ENCODE peak calls at places on chromosome 6, in eight cellular contexts. Q is lower lobe of right lung, H is stomach, K is right atrium auricular region, R is adrenal gland, A is fibroblast of lung, V is OCI-LY7, C is tibial artery. O is an unnamed sample. For H3K9me3, the result is how much of the 10 kb centered on the place peaks cover.

GRCh38 chr6:33843086-33843695 is 39.4 kb upstream of the MLN start:
- DNase-seq in Q (no peak), H (no peak), K (no peak), R (no peak), A (peak), V (no peak), C (no peak), O (no peak)

GRCh38 chr6:88566746-88567534 is 396.5 kb downstream of the RNGTT start:
- DNase-seq in Q (no peak), H (no peak), K (no peak), R (no peak), A (no peak), V (peak), C (no peak), O (no peak)

GRCh38 chr6:2794171-2794730 is 29.1 kb downstream of the WRNIP1 start:
- DNase-seq in Q (no peak), H (no peak), K (no peak), R (no peak), A (peak), V (no peak), C (no peak), O (no peak)

GRCh38 chr6:75257661-75258060 is 14.1 kb upstream of the COX7A2 start:
- DNase-seq in Q (no peak), H (no peak), K (no peak), R (no peak), A (no peak), V (no peak), C (no peak), O (no peak)

GRCh38 chr6:110323004-110323657 is 35.0 kb downstream of the METTL24 start:
- DNase-seq in Q (no peak), H (no peak), K (no peak), R (no peak), A (no peak), V (no peak), C (no peak), O (no peak)

GRCh38 chr6:91713911-91714310 is 1127.0 kb upstream of the MAP3K7 start:
- DNase-seq in Q (no peak), H (no peak), K (no peak), R (no peak), A (peak), V (no peak), C (no peak), O (no peak)

GRCh38 chr6:140494321-140495085 is 1120.1 kb upstream of the CITED2 start:
- DNase-seq in Q (no peak), H (no peak), K (no peak), R (no peak), A (peak), V (no peak), C (no peak), O (no peak)

GRCh38 chr6:6588064-6588923 is at the start of gene LY86:
- DNase-seq in Q (no peak), H (no peak), K (no peak), R (no peak), A (no peak), V (peak), C (no peak), O (no peak)

GRCh38 chr6:35058041-35058675 is 83.0 kb downstream of the TCP11 start:
- DNase-seq in Q (no peak), H (no peak), K (no peak), R (no peak), A (peak), V (no peak), C (no peak), O (no peak)

GRCh38 chr6:4169028-4169789 is 33.8 kb upstream of the ECI2 start:
- DNase-seq in Q (no peak), H (no peak), K (no peak), R (no peak), A (peak), V (no peak), C (no peak), O (no peak)

GRCh38 chr6:88899569-88900316 is 63.7 kb downstream of the RNGTT start:
- DNase-seq in Q (no peak), H (no peak), K (no peak), R (no peak), A (no peak), V (peak), C (no peak), O (no peak)

GRCh38 chr6:25006565-25007001 is 70.8 kb upstream of the RIPOR2 start:
- DNase-seq in Q (peak), H (peak), K (peak), R (peak), A (peak), V (peak), C (peak), O (no peak)

GRCh38 chr6:163415176-163415619 is 680 bp downstream of the QKI start:
- DNase-seq in Q (peak), H (no peak), K (no peak), R (no peak), A (no peak), V (peak), C (no peak), O (no peak)

GRCh38 chr6:104969785-104970581 is 13.1 kb downstream of the LIN28B start:
- DNase-seq in Q (no peak), H (no peak), K (no peak), R (no peak), A (no peak), V (no peak), C (no peak), O (no peak)

GRCh38 chr6:152595507-152595906 is 41.7 kb downstream of the SYNE1 start:
- DNase-seq in Q (no peak), H (no peak), K (no peak), R (no peak), A (no peak), V (peak), C (no peak), O (no peak)

GRCh38 chr6:39617023-39617422 is 108.2 kb downstream of the KIF6 start:
- DNase-seq in Q (no peak), H (no peak), K (no peak), R (no peak), A (peak), V (no peak), C (no peak), O (no peak)

GRCh38 chr6:161301338-161301737 is 27.5 kb upstream of the AGPAT4 start:
- DNase-seq in Q (no peak), H (no peak), K (peak), R (no peak), A (peak), V (no peak), C (peak), O (no peak)

GRCh38 chr6:88910922-88911778 is 52.3 kb downstream of the RNGTT start:
- DNase-seq in Q (no peak), H (no peak), K (no peak), R (no peak), A (peak), V (no peak), C (no peak), O (no peak)

GRCh38 chr6:115467726-115468125 is 593.0 kb downstream of the FRK start:
- DNase-seq in Q (no peak), H (no peak), K (no peak), R (no peak), A (no peak), V (no peak), C (no peak), O (no peak)

DNA sequence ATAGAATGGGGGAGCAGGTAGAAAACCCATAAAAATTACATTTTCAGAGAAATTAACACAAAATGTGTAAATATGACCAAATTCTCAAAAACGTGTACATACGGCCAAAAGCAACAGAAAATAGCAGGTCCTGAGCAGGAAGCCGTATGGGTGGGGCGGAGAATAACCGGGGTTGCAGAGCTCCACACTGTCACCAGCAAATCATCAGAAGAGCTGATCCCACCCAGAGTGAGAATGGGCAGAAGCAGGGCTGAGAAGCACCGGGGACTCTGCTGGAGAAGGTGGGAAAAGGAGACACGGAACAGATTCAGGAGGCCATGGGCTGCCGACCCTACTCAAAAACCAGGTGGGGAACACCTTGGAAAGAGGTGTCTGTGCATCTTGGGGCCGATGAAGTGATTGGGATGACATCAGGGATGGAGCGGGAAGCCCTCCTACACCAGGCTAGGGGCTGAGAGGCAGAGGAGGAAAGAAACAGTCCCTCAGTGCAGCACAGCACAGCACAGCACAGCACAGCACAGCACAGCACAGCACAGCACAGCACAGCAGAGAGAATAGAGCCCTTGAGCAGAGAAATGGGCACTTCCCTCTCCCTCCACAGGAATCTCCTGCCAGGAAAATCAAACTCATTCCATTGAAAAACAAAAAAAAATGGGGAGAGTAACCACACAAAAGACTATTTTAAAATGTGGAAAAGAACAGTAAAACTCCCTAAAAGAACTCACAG is 22.3 kb downstream of the STX7 start:
- DNase-seq in Q (no peak), H (no peak), K (no peak), R (no peak), A (no peak), V (peak), C (no peak), O (no peak)
- H3K4me3 ChIP-seq in Q (no peak), H (no peak), K (no peak), R (no peak), A (no peak), V (peak), C (peak), O (no peak)

GRCh38 chr6:131112252-131112651 is 23.0 kb upstream of the AKAP7 start:
- DNase-seq in Q (no peak), H (no peak), K (no peak), R (no peak), A (no peak), V (no peak), C (no peak), O (no peak)

GRCh38 chr6:131122007-131122406 is 13.3 kb upstream of the AKAP7 start:
- DNase-seq in Q (no peak), H (no peak), K (no peak), R (no peak), A (no peak), V (no peak), C (no peak), O (no peak)

GRCh38 chr6:131116755-131117360 is 18.4 kb upstream of the AKAP7 start:
- DNase-seq in Q (no peak), H (no peak), K (no peak), R (no peak), A (peak), V (peak), C (no peak), O (peak)

GRCh38 chr6:131117866-131118265 is 17.4 kb upstream of the AKAP7 start:
- DNase-seq in Q (no peak), H (no peak), K (no peak), R (no peak), A (no peak), V (no peak), C (no peak), O (no peak)

DNA sequence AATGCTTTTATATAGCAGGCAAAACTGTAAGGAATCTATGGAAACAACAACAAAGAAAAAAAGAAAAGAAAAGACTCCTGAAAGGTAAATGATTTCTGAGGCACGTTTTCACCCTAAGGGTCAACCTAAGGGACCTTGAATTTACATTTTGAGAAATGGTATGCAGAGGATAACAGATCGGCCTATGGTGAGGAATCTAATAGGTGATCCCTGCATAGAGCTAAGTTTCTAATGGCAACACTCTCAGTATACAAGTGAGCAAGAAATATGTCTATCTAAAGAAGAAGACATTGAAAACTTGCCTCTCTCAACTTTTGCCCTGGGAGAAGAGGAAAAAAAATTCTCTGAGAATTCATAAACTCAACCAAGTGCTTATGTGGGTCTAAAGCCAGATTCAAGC is 18.9 kb upstream of the AKAP7 start:
- DNase-seq in Q (no peak), H (no peak), K (no peak), R (no peak), A (no peak), V (no peak), C (no peak), O (no peak)
- TF ChIP-seq CTCF in Q (no peak), H (no peak), K (no peak), R (no peak), A (no peak), V (no peak), C (no peak), O (no peak)

GRCh38 chr6:144673807-144674206 is 388.7 kb downstream of the UTRN start:
- DNase-seq in Q (no peak), H (no peak), K (no peak), R (no peak), A (no peak), V (no peak), C (no peak), O (no peak)
- H3K9me3 ChIP-seq in Q (under half), H (under half), K (under half), R (under half), A (under half), V (under half), C (under half), O (under half)

GRCh38 chr6:69883551-69883950 is 17.2 kb downstream of the COL19A1 start:
- DNase-seq in Q (no peak), H (no peak), K (no peak), R (no peak), A (no peak), V (no peak), C (no peak), O (no peak)

GRCh38 chr6:69884231-69884630 is 17.9 kb downstream of the COL19A1 start:
- DNase-seq in Q (no peak), H (no peak), K (no peak), R (no peak), A (no peak), V (no peak), C (no peak), O (no peak)

GRCh38 chr6:69878795-69879194 is 12.4 kb downstream of the COL19A1 start:
- DNase-seq in Q (no peak), H (no peak), K (no peak), R (no peak), A (no peak), V (no peak), C (no peak), O (no peak)

GRCh38 chr6:69880570-69880969 is 14.2 kb downstream of the COL19A1 start:
- DNase-seq in Q (no peak), H (no peak), K (no peak), R (no peak), A (no peak), V (peak), C (no peak), O (no peak)

GRCh38 chr6:69881322-69882151 is 15.2 kb downstream of the COL19A1 start:
- DNase-seq in Q (no peak), H (no peak), K (no peak), R (no peak), A (no peak), V (peak), C (no peak), O (no peak)
- H3K4me3 ChIP-seq in Q (no peak), H (no peak), K (no peak), R (no peak), A (no peak), V (peak), C (no peak), O (no peak)